ENCODE peak calls at places on chromosomes 5 and 9, in seven cellular contexts. I is transverse colon, N is foreskin keratinocyte, Z is testis, F is MM.1S, H is GM23248, R is sigmoid colon. G is an unnamed sample. For H3K4me1, the result is how much of the 10 kb centered on the place peaks cover.

GRCh38 chr9:93655621-93656425 is 79.4 kb downstream of the PHF2 start:
- DNase-seq in I (peak), N (no peak), Z (no peak), F (no peak), H (no peak), R (peak), G (no peak)

GRCh38 chr5:168020522-168021294 is 270.7 kb upstream of the WWC1 start:
- DNase-seq in I (no peak), N (no peak), Z (no peak), F (no peak), H (peak), R (no peak), G (peak)

GRCh38 chr5:166088389-166089039 is 2202.9 kb upstream of the WWC1 start:
- DNase-seq in I (no peak), N (no peak), Z (no peak), F (no peak), H (no peak), R (no peak), G (no peak)

GRCh38 chr9:99004717-99005460 is 61.2 kb downstream of the COL15A1 start:
- DNase-seq in I (no peak), N (no peak), Z (peak), F (no peak), H (no peak), R (no peak), G (no peak)

GRCh38 chr5:150077996-150078801 is 8.2 kb downstream of the CSF1R start:
- DNase-seq in I (no peak), N (no peak), Z (peak), F (no peak), H (no peak), R (no peak), G (no peak)

GRCh38 chr9:88749420-88749819 is 214.4 kb downstream of the NXNL2 start:
- DNase-seq in I (no peak), N (peak), Z (no peak), F (no peak), H (peak), R (no peak), G (peak)

GRCh38 chr9:75229605-75230332 is 141.5 kb downstream of the OSTF1 start:
- DNase-seq in I (peak), N (peak), Z (peak), F (peak), H (peak), R (peak), G (peak)

GRCh38 chr5:32108167-32108566 is 66.0 kb downstream of the GOLPH3 start:
- DNase-seq in I (no peak), N (no peak), Z (no peak), F (no peak), H (no peak), R (no peak), G (no peak)

GRCh38 chr9:4366649-4367330 is 66.9 kb upstream of the GLIS3 start:
- DNase-seq in I (peak), N (peak), Z (peak), F (peak), H (peak), R (peak), G (peak)

GRCh38 chr5:81842795-81843377 is 92.0 kb upstream of the SSBP2 start:
- DNase-seq in I (no peak), N (peak), Z (no peak), F (no peak), H (no peak), R (no peak), G (no peak)

GRCh38 chr5:126866837-126867236 is 89.9 kb downstream of the LMNB1 start:
- DNase-seq in I (no peak), N (no peak), Z (no peak), F (no peak), H (peak), R (no peak), G (no peak)

GRCh38 chr5:176593273-176593869 is 16.6 kb downstream of the GPRIN1 start:
- DNase-seq in I (no peak), N (no peak), Z (no peak), F (no peak), H (no peak), R (no peak), G (no peak)

GRCh38 chr5:145931718-145932117 is 4.7 kb upstream of the SH3RF2 start:
- DNase-seq in I (no peak), N (no peak), Z (no peak), F (no peak), H (peak), R (no peak), G (no peak)

GRCh38 chr9:36584626-36585460 is 12.1 kb downstream of the MELK start:
- DNase-seq in I (no peak), N (peak), Z (peak), F (no peak), H (peak), R (no peak), G (no peak)

GRCh38 chr5:109485030-109485429 is 75.3 kb upstream of the PJA2 start:
- DNase-seq in I (peak), N (no peak), Z (peak), F (no peak), H (peak), R (peak), G (peak)

GRCh38 chr5:136769900-136770684 is 404.7 kb upstream of the TRPC7 start:
- DNase-seq in I (peak), N (peak), Z (peak), F (peak), H (peak), R (peak), G (peak)

GRCh38 chr5:134555223-134555790 is 29.8 kb downstream of the JADE2 start:
- DNase-seq in I (no peak), N (no peak), Z (no peak), F (no peak), H (peak), R (no peak), G (no peak)

GRCh38 chr5:76524872-76525271 is 98.3 kb downstream of the F2RL2 start:
- DNase-seq in I (no peak), N (no peak), Z (no peak), F (no peak), H (no peak), R (no peak), G (no peak)

GRCh38 chr5:31638286-31638685 is 645 bp upstream of the PDZD2 start:
- DNase-seq in I (no peak), N (no peak), Z (peak), F (no peak), H (peak), R (peak), G (peak)

GRCh38 chr5:6108981-6109595 is 269.3 kb downstream of the MED10 start:
- DNase-seq in I (no peak), N (no peak), Z (no peak), F (no peak), H (no peak), R (no peak), G (no peak)

GRCh38 chr5:191036-191948 is at the start of gene LRRC14B:
- DNase-seq in I (peak), N (peak), Z (no peak), F (peak), H (no peak), R (peak), G (no peak)

GRCh38 chr5:132266836-132267160 is 9.3 kb downstream of the PDLIM4 start:
- DNase-seq in I (no peak), N (no peak), Z (no peak), F (no peak), H (no peak), R (no peak), G (no peak)
- H3K4me1 ChIP-seq in I (under half), N (under half), Z (under half), F (under half), H (half or more), R (half or more), G (half or more)

GRCh38 chr5:123813937-123814624 is 302.1 kb downstream of the CSNK1G3 start:
- DNase-seq in I (no peak), N (no peak), Z (no peak), F (no peak), H (peak), R (no peak), G (peak)
- H3K4me1 ChIP-seq in I (under half), N (under half), Z (under half), F (under half), H (under half), R (under half), G (under half)

GRCh38 chr5:107208867-107209266 is 461.9 kb downstream of the EFNA5 start:
- DNase-seq in I (no peak), N (no peak), Z (no peak), F (no peak), H (no peak), R (no peak), G (no peak)

GRCh38 chr5:107199756-107200155 is 471.0 kb downstream of the EFNA5 start:
- DNase-seq in I (no peak), N (no peak), Z (no peak), F (no peak), H (no peak), R (no peak), G (no peak)

GRCh38 chr5:107203231-107203630 is 467.5 kb downstream of the EFNA5 start:
- DNase-seq in I (no peak), N (no peak), Z (no peak), F (no peak), H (no peak), R (no peak), G (no peak)

DNA sequence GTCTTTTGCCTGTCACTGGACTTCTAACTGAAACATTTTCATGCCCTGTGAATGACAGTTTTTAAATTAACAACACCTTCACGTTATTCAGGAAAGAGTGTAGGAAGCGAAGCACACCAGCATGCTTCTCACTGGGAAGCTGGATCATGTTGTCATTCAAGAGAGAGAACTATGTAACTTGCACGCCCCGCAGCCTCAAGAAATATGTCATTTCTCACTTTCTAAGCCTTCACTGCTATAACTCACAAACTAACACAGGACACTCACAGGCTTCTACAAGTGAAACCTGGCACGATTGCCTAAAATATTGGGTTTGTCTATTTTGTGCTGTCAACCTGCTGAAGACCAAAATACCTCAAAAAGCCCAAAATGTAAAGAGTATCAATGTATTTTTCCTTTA is 466.3 kb downstream of the EFNA5 start:
- DNase-seq in I (no peak), N (no peak), Z (no peak), F (no peak), H (no peak), R (no peak), G (no peak)
- H3K4me1 ChIP-seq in I (under half), N (under half), Z (under half), F (under half), H (under half), R (under half), G (under half)

GRCh38 chr9:131264231-131264630 is 12.1 kb downstream of the FAM78A start:
- DNase-seq in I (no peak), N (no peak), Z (no peak), F (no peak), H (no peak), R (no peak), G (no peak)
- H3K4me1 ChIP-seq in I (under half), N (under half), Z (under half), F (under half), H (under half), R (under half), G (under half)

GRCh38 chr5:96961053-96961452 is 25.2 kb downstream of the LNPEP start:
- DNase-seq in I (no peak), N (no peak), Z (no peak), F (peak), H (no peak), R (no peak), G (no peak)
- H3K4me1 ChIP-seq in I (under half), N (under half), Z (under half), F (under half), H (under half), R (under half), G (half or more)

DNA sequence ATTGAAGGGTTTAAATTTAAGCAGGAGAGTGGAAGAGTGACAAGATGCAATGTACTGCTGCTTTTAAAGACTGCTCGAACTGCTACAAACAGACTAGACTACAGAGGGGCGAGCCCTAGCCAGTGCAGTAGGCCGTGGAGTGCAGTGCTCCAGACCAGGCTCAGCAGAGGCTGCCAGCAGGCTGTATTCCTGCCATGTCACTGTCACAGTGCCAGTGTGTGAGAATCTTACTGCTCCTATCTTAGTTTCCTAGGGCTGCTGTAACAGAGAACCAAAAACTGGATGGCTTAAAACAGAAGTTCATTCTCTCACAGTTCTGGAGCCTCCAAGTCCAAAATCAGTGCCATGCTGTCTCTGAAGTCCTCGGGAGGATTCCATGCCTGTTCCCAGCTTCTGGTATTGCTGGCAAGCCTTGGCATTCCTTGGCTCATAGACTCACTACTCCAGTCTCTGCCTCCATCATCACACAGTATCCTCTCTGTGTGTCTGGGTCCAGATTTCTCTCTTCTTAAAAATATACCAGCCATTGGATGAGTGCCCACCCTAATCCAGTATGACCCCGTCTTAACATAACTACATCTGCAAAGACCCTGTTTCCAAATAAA is 75.0 kb upstream of the SAP30L start:
- DNase-seq in I (no peak), N (no peak), Z (peak), F (no peak), H (peak), R (no peak), G (no peak)
- H3K4me1 ChIP-seq in I (under half), N (under half), Z (under half), F (under half), H (half or more), R (half or more), G (half or more)

GRCh38 chr5:157560560-157560959 is 15.0 kb downstream of the ADAM19 start:
- DNase-seq in I (no peak), N (no peak), Z (no peak), F (no peak), H (peak), R (no peak), G (peak)
- H3K4me1 ChIP-seq in I (under half), N (under half), Z (under half), F (under half), H (half or more), R (half or more), G (under half)